ENCODE peak calls at places on chromosomes 1 and 21, in four cellular contexts. C is K562, L is HepG2, F is HCT116. R is an unnamed sample.

GRCh38 chr1:21734526-21734925 is 48.4 kb downstream of the USP48 start:
- DNase-seq in C (no peak), L (no peak), F (no peak), R (no peak)

GRCh38 chr21:15283138-15283537 is 218.3 kb upstream of the NRIP1 start:
- DNase-seq in C (no peak), L (no peak), F (no peak), R (no peak)

GRCh38 chr1:236795757-236796719 is 946 bp downstream of the MTR start:
- DNase-seq in C (no peak), L (peak; percentile 23), F (peak; percentile 7), R (no peak)

GRCh38 chr21:28142692-28143091 is 850.0 kb downstream of the LTN1 start:
- DNase-seq in C (no peak), L (no peak), F (no peak), R (no peak)

GRCh38 chr1:225254676-225255075 is 173.2 kb downstream of the LBR start:
- DNase-seq in C (no peak), L (no peak), F (no peak), R (no peak)

GRCh38 chr21:45522986-45523385 is 19.3 kb downstream of the SLC19A1 start:
- DNase-seq in C (no peak), L (no peak), F (no peak), R (no peak)

GRCh38 chr1:8733463-8733862 is 84.0 kb downstream of the RERE start:
- DNase-seq in C (no peak), L (no peak), F (no peak), R (no peak)

GRCh38 chr1:190837888-190838287 is 360.2 kb upstream of the BRINP3 start:
- DNase-seq in C (no peak), L (no peak), F (no peak), R (no peak)

GRCh38 chr1:42949312-42950145 is 9.1 kb downstream of the SLC2A1 start:
- DNase-seq in C (peak; percentile 49), L (no peak), F (no peak), R (no peak)

GRCh38 chr1:31712625-31713024 is 8.8 kb upstream of the COL16A1 start:
- DNase-seq in C (no peak), L (no peak), F (no peak), R (no peak)

GRCh38 chr1:167543566-167543965 is 10.0 kb downstream of the CREG1 start:
- DNase-seq in C (no peak), L (no peak), F (no peak), R (no peak)

GRCh38 chr1:179287946-179288345 is 5.7 kb upstream of the SOAT1 start:
- DNase-seq in C (no peak), L (no peak), F (no peak), R (no peak)

GRCh38 chr1:21816602-21817302 is 4.7 kb downstream of the LDLRAD2 start:
- DNase-seq in C (no peak), L (peak; percentile 27), F (peak; percentile 18), R (peak; percentile 4)

GRCh38 chr1:247322437-247322836 is 9.2 kb downstream of the ZNF496 start:
- DNase-seq in C (no peak), L (no peak), F (no peak), R (no peak)

GRCh38 chr1:235156265-235156664 is 4.8 kb downstream of the RBM34 start:
- DNase-seq in C (no peak), L (peak; percentile 7), F (no peak), R (no peak)

GRCh38 chr1:183783896-183784637 is 20.9 kb upstream of the RGL1 start:
- DNase-seq in C (no peak), L (no peak), F (no peak), R (no peak)

GRCh38 chr21:35573472-35574389 is 486.6 kb downstream of the SETD4 start:
- DNase-seq in C (no peak), L (peak; percentile 35), F (no peak), R (no peak)

GRCh38 chr1:165444897-165445370 is at the start of gene RXRG:
- DNase-seq in C (no peak), L (no peak), F (no peak), R (no peak)

GRCh38 chr1:111516008-111516535 is 12.6 kb upstream of the ADORA3 start:
- DNase-seq in C (peak; percentile 48), L (no peak), F (no peak), R (no peak)

GRCh38 chr1:45622891-45623394 is 911 bp downstream of the CCDC17 start:
- DNase-seq in C (no peak), L (no peak), F (no peak), R (no peak)

GRCh38 chr1:165695011-165695410 is 3.4 kb downstream of the ALDH9A1 start:
- DNase-seq in C (no peak), L (no peak), F (no peak), R (no peak)

GRCh38 chr1:53073287-53073686 is 11.3 kb downstream of the PODN start:
- DNase-seq in C (no peak), L (no peak), F (no peak), R (no peak)

GRCh38 chr1:117674521-117675400 is 68.9 kb downstream of the TENT5C start:
- DNase-seq in C (peak; percentile 55), L (no peak), F (no peak), R (peak; percentile 22)

GRCh38 chr1:159921700-159922498 is 3.4 kb downstream of the TAGLN2 start:
- DNase-seq in C (peak; percentile 61), L (no peak), F (no peak), R (no peak)

GRCh38 chr1:185733818-185734709 is at the start of gene HMCN1:
- DNase-seq in C (peak; percentile 35), L (peak; percentile 4), F (peak; percentile 41), R (no peak)

GRCh38 chr1:7565099-7565750 is 205.9 kb upstream of the VAMP3 start:
- DNase-seq in C (no peak), L (no peak), F (no peak), R (no peak)

GRCh38 chr1:46134660-46135331 is 2.4 kb upstream of the PIK3R3 start:
- DNase-seq in C (no peak), L (no peak), F (no peak), R (no peak)

GRCh38 chr1:79745928-79746327 is 739.4 kb upstream of the ADGRL4 start:
- DNase-seq in C (no peak), L (no peak), F (no peak), R (peak; percentile 20)

GRCh38 chr1:61368366-61368765 is 286.0 kb downstream of the NFIA start:
- DNase-seq in C (no peak), L (no peak), F (no peak), R (no peak)

GRCh38 chr1:214670098-214670497 is 67.1 kb downstream of the CENPF start:
- DNase-seq in C (no peak), L (peak; percentile 67), F (no peak), R (no peak)

GRCh38 chr21:36706951-36707762 is 8.2 kb downstream of the SIM2 start:
- DNase-seq in C (no peak), L (no peak), F (no peak), R (no peak)

GRCh38 chr1:87806377-87807094 is 477.9 kb downstream of the LMO4 start:
- DNase-seq in C (no peak), L (no peak), F (no peak), R (no peak)

GRCh38 chr1:208052135-208052534 is 141.2 kb upstream of the CD34 start:
- DNase-seq in C (no peak), L (no peak), F (no peak), R (no peak)

GRCh38 chr1:196355206-196355786 is 252.9 kb downstream of the KCNT2 start:
- DNase-seq in C (no peak), L (peak; percentile 3), F (no peak), R (no peak)

GRCh38 chr1:39738622-39739366 is at the start of gene PPIE:
- DNase-seq in C (peak; percentile 97), L (peak; percentile 30), F (peak; percentile 91), R (peak; percentile 61)

DNA sequence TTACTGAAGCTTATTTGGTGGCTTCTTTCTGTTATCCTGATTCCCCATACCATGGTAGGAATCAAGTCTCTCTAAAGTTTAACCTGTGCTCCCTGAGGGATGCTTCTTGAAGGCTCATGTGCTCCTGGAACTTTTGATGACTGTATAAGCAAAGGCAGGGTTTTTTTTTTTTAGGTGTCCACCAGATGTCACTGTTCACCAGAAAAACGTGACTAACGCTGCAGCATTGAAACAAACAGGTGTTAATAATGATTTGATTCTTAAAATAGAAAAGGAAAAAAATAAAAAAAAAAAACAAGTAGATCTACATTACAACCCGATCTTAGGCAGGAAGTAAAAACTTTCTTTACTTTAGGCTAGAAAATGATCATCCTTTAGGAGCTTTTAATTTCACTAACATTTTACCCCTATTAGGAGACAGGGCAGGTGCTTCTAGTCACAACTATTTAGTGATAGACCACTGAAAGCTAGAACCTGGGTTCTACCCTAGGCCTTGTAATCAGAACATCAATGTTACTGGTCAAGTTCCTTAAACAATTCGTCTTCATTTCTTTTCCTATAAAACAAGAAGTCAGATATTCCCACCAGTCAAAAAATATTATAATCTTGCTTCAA is 223.0 kb downstream of the PLA2G4A start:
- DNase-seq in C (peak; percentile 39), L (peak; percentile 19), F (peak; percentile 59), R (peak; percentile 33)
- TF ChIP-seq TCF7L2 in C (no peak), L (no peak), F (no peak), R (no peak)

GRCh38 chr1:113874017-113874879 is 2.7 kb upstream of the PTPN22 start:
- DNase-seq in C (peak; percentile 31), L (peak; percentile 23), F (peak; percentile 41), R (no peak)

GRCh38 chr1:113872219-113872934 is 865 bp upstream of the PTPN22 start:
- DNase-seq in C (no peak), L (no peak), F (no peak), R (no peak)

GRCh38 chr1:113871597-113872113 is at the start of gene PTPN22:
- DNase-seq in C (no peak), L (no peak), F (no peak), R (no peak)

GRCh38 chr1:113870778-113871177 is 734 bp downstream of the PTPN22 start:
- DNase-seq in C (no peak), L (no peak), F (no peak), R (no peak)

GRCh38 chr1:113868387-113869083 is 3.0 kb downstream of the PTPN22 start:
- DNase-seq in C (no peak), L (no peak), F (no peak), R (no peak)
- TF ChIP-seq TCF7L2 in C (no peak), L (no peak), F (no peak), R (no peak)

GRCh38 chr1:228297242-228297641 is 89.4 kb downstream of the OBSCN start:
- DNase-seq in C (no peak), L (no peak), F (no peak), R (no peak)

GRCh38 chr1:228299901-228300300 is 92.1 kb downstream of the OBSCN start:
- DNase-seq in C (no peak), L (no peak), F (no peak), R (no peak)

GRCh38 chr1:228297822-228298221 is 90.0 kb downstream of the OBSCN start:
- DNase-seq in C (no peak), L (no peak), F (no peak), R (no peak)

GRCh38 chr1:228299211-228299610 is 91.4 kb downstream of the OBSCN start:
- DNase-seq in C (no peak), L (no peak), F (no peak), R (no peak)

GRCh38 chr1:228298471-228298870 is 90.6 kb downstream of the OBSCN start:
- DNase-seq in C (no peak), L (no peak), F (no peak), R (no peak)
- TF ChIP-seq TCF7L2 in C (no peak), L (no peak), F (no peak), R (no peak)

DNA sequence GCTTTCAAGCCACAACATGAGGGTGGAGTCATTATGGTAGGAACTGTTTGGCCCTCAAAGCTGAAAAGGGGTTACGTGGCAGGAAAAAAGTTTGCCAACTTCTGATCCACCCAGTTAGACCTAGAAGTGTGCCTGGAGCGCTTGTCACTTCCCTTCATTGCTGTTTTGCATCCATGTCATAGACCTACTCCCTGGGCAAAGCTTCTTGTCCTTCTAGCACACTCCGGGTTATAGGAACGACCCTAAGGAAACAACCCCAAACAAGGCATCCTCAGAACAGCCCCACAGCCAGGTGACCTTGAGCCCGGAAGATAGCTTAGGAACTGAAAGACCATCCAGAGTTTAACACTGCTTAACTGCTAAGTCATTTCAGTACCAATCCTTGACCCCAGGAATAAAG is 85.7 kb downstream of the C1orf94 start:
- DNase-seq in C (no peak), L (no peak), F (no peak), R (no peak)
- TF ChIP-seq TCF7L2 in C (no peak), L (no peak), F (no peak), R (no peak)